ENCODE peak calls at places on chromosomes 3 and 15, in ten cellular contexts. S, J, Q, R, Y, X, K, Z, L and P are unnamed samples.

GRCh38 chr3:108097326-108098035 is 6.7 kb upstream of the CD47 start:
- DNase-seq in S (no peak), J (no peak), Q (no peak), R (no peak), Y (no peak), X (no peak), K (no peak), Z (no peak), L (no peak), P (no peak)

GRCh38 chr15:93296786-93297500 is 207.9 kb upstream of the RGMA start:
- DNase-seq in S (no peak), J (no peak), Q (no peak), R (no peak), Y (no peak), X (no peak), K (no peak), Z (no peak), L (no peak), P (no peak)

GRCh38 chr3:53147903-53148400 is 13.1 kb upstream of the PRKCD start:
- DNase-seq in S (no peak), J (no peak), Q (no peak), R (no peak), Y (no peak), X (no peak), K (no peak), Z (no peak), L (no peak), P (peak)

GRCh38 chr3:27467545-27467944 is 16.6 kb downstream of the SLC4A7 start:
- DNase-seq in S (peak), J (no peak), Q (no peak), R (no peak), Y (no peak), X (peak), K (no peak), Z (no peak), L (no peak), P (no peak)

GRCh38 chr3:184540777-184541681 is 20.6 kb upstream of the EPHB3 start:
- DNase-seq in S (peak), J (peak), Q (no peak), R (peak), Y (peak), X (peak), K (peak), Z (peak), L (no peak), P (no peak)

GRCh38 chr3:187954486-187955075 is 199.4 kb upstream of the LPP start:
- DNase-seq in S (no peak), J (no peak), Q (no peak), R (no peak), Y (no peak), X (no peak), K (no peak), Z (no peak), L (no peak), P (no peak)

GRCh38 chr3:98817546-98817945 is 54.4 kb downstream of the ST3GAL6 start:
- DNase-seq in S (no peak), J (no peak), Q (peak), R (no peak), Y (no peak), X (peak), K (no peak), Z (no peak), L (no peak), P (no peak)

GRCh38 chr3:156633335-156633734 is 41.1 kb upstream of the TIPARP start:
- DNase-seq in S (no peak), J (no peak), Q (no peak), R (peak), Y (no peak), X (no peak), K (no peak), Z (no peak), L (peak), P (no peak)

GRCh38 chr3:194727435-194728128 is 41.9 kb downstream of the FAM43A start:
- DNase-seq in S (no peak), J (no peak), Q (no peak), R (no peak), Y (no peak), X (no peak), K (no peak), Z (no peak), L (no peak), P (no peak)

GRCh38 chr15:91857772-91858171 is 4.3 kb downstream of the SLCO3A1 start:
- DNase-seq in S (no peak), J (no peak), Q (no peak), R (no peak), Y (no peak), X (peak), K (no peak), Z (no peak), L (no peak), P (no peak)

GRCh38 chr15:90334304-90334731 is 17.8 kb upstream of the ZNF774 start:
- DNase-seq in S (peak), J (peak), Q (no peak), R (no peak), Y (no peak), X (no peak), K (no peak), Z (no peak), L (no peak), P (no peak)

GRCh38 chr3:11629716-11630115 is 14.0 kb downstream of the VGLL4 start:
- DNase-seq in S (no peak), J (no peak), Q (no peak), R (no peak), Y (no peak), X (no peak), K (no peak), Z (no peak), L (no peak), P (no peak)

GRCh38 chr15:88040516-88040915 is 216.0 kb downstream of the NTRK3 start:
- DNase-seq in S (no peak), J (no peak), Q (no peak), R (no peak), Y (no peak), X (no peak), K (no peak), Z (no peak), L (no peak), P (no peak)

GRCh38 chr3:101501783-101502182 is 11.2 kb downstream of the SENP7 start:
- DNase-seq in S (no peak), J (no peak), Q (no peak), R (no peak), Y (no peak), X (no peak), K (no peak), Z (no peak), L (no peak), P (no peak)

GRCh38 chr3:177673105-177673804 is 476.0 kb upstream of the TBL1XR1 start:
- DNase-seq in S (no peak), J (no peak), Q (no peak), R (no peak), Y (no peak), X (no peak), K (no peak), Z (no peak), L (no peak), P (no peak)

GRCh38 chr3:270688-271087 is 74.1 kb downstream of the CHL1 start:
- DNase-seq in S (no peak), J (no peak), Q (no peak), R (no peak), Y (no peak), X (no peak), K (no peak), Z (no peak), L (no peak), P (no peak)

GRCh38 chr3:151612119-151612518 is 121.6 kb upstream of the AADACL2 start:
- DNase-seq in S (no peak), J (no peak), Q (no peak), R (no peak), Y (no peak), X (no peak), K (no peak), Z (no peak), L (no peak), P (no peak)

GRCh38 chr3:89104499-89104898 is 2.9 kb upstream of the EPHA3 start:
- DNase-seq in S (no peak), J (no peak), Q (no peak), R (no peak), Y (no peak), X (peak), K (no peak), Z (no peak), L (no peak), P (no peak)

GRCh38 chr3:179672918-179673317 is 20.1 kb downstream of the USP13 start:
- DNase-seq in S (peak), J (no peak), Q (no peak), R (no peak), Y (no peak), X (no peak), K (no peak), Z (no peak), L (no peak), P (no peak)

GRCh38 chr3:58608648-58609047 is 31.5 kb upstream of the FAM107A start:
- DNase-seq in S (peak), J (no peak), Q (no peak), R (no peak), Y (no peak), X (no peak), K (no peak), Z (no peak), L (no peak), P (no peak)
- H3K27ac ChIP-seq in S (no peak), J (no peak), Q (no peak), R (no peak), Y (no peak), X (no peak), K (no peak), Z (no peak), L (no peak), P (no peak)

DNA sequence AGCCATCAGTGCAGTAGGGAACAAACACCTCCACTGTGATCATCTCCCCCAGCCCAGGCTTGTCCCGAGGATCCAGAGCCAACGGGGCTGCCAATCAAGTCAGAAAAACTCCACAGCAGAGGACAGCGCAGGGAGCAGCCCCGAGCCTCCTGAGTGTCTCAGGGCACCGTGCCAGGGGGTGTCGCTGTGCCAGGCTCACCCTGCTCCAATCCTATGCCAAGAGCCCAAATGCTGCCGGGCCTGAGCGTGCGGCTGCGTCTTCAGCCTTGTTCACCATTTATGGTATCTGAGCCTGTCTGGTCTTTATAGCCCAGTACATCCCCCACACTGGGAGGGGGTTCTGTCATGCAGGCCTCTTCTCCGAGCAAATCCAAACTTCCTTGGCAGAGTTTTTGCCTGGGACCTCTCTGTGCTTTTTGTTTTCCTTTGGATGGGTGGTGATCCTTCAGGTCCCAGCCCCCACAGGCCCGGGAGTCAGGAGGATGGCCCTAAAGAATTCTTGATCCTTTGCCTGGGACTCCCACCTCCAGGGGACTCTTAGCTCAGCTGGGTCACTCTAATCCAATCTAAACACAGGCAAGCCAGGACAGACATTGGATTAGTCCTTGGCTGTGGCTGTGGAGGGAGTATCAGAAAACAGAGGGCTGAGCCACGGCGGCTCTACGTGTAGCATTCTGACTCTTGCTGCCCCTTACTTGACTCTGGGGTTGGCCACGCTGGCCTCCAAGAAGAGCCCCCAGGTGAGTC is 135.1 kb upstream of the HACD2 start:
- DNase-seq in S (no peak), J (peak), Q (no peak), R (peak), Y (no peak), X (no peak), K (no peak), Z (peak), L (peak), P (no peak)
- H3K27ac ChIP-seq in S (no peak), J (peak), Q (no peak), R (peak), Y (no peak), X (no peak), K (no peak), Z (no peak), L (peak), P (no peak)

DNA sequence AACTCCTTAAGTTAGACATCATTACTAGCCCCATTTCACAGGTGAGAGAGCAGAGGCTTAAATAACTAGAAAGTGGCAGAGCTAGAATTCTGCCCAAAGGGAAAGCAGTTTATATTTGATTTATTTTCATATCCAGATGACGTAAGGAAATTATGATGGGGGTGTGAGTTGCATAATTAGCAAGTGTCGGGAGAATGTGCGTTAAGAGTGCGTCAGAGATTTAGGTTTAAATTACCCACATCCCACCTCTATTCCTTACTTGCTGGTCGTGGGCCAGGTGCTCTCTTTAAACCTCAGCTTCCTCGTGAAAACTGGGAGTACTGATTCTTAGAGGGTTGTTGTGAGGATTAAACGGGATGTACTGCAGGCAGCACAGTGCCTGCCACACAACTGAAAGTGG is 32.3 kb downstream of the FSTL1 start:
- DNase-seq in S (no peak), J (no peak), Q (no peak), R (no peak), Y (no peak), X (no peak), K (no peak), Z (no peak), L (no peak), P (no peak)
- H3K27ac ChIP-seq in S (no peak), J (peak), Q (peak), R (no peak), Y (no peak), X (no peak), K (no peak), Z (no peak), L (peak), P (no peak)

DNA sequence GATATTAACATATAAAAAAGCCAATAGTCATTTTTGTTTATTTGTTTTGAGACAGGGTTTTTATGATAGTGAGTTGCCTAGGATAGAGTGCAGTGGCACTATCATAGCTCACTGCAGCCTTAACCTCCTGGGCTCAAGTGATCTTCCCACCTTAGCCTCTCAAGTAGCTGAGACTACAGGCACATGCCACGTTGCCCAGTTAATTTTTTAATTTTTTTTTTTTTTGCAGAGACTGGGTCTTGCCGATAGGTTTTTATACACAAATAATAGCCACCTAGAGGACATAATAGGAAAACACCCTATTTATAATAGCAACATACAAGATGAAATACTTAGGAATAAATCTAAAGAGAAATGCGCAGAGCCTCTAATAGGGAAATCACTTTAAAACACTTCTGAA is 13.3 kb downstream of the EIF3J start:
- DNase-seq in S (no peak), J (no peak), Q (no peak), R (no peak), Y (no peak), X (no peak), K (no peak), Z (no peak), L (no peak), P (no peak)
- H3K27ac ChIP-seq in S (no peak), J (no peak), Q (no peak), R (no peak), Y (no peak), X (no peak), K (no peak), Z (no peak), L (no peak), P (no peak)

GRCh38 chr15:100170673-100171210 is 171.0 kb downstream of the ADAMTS17 start:
- DNase-seq in S (no peak), J (no peak), Q (no peak), R (no peak), Y (no peak), X (no peak), K (no peak), Z (no peak), L (no peak), P (no peak)
- H3K27ac ChIP-seq in S (no peak), J (peak), Q (no peak), R (no peak), Y (no peak), X (peak), K (no peak), Z (no peak), L (no peak), P (no peak)

DNA sequence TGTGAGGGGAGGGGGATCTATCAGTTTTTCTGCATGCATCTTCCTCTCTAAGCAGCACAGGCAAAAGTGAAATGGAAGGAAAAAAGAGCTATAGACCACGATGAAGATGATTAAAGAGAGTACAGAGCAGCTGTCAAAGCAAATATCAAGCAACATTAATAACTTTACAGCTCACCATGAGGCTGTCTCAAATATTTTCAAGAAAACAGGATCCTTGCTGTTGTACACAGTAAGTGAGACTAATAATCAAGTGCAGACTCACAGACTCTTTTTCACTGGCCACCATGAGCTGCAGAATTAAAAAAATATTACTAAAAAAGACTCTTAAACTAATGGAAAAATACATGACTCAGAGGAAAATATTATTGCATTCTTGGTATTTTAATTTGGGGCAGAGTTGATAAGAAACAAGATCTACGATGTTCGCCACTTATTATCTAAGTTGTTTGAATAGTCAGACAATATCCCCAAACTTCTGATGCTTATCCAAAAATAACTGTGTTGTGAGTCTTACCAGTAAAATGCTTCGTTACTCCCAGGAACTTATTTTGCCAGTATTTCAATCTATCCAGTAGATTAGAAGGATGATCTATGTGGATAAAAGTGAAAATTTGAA is 817.5 kb upstream of the ALCAM start:
- DNase-seq in S (no peak), J (no peak), Q (no peak), R (no peak), Y (no peak), X (no peak), K (no peak), Z (no peak), L (no peak), P (no peak)
- H3K27ac ChIP-seq in S (no peak), J (no peak), Q (no peak), R (peak), Y (no peak), X (no peak), K (no peak), Z (no peak), L (no peak), P (no peak)

DNA sequence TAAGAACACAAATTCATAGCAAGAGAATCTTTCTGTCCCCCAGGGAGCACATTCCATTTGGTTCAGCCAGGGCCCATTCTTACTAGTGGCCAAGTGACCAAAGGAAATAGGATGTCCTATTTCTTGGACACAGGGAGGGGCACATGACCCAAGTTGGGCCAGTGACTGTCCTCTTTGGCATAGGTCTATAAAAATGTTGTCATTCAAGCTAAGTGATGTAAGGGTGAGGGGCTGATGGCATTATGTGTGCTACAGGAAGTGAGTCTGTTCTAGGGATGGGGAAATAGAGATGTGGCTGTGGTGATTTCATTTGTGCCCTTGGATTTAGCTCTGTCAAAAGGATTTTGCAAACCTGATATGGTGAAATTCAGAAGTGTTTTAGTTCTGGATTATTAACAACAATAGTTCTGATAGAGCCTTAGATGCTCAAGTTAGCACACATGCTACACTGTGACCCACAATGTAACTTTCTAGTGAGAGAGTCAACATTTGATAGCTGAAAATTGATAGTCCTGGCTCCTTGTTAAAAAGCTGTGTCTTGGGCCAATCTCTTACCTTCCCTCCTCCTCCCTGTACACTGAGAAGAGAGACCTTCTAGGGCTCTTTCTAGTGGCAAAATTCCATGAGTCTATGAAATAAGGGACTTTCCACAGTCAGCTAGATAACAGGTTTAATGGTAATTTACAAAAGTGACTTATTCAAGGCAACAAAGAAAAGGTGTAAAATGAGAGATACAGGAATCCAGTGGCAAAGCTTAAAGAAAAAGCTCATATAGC is 117.2 kb downstream of the THRB start:
- DNase-seq in S (no peak), J (no peak), Q (no peak), R (no peak), Y (no peak), X (no peak), K (no peak), Z (no peak), L (no peak), P (no peak)
- H3K27ac ChIP-seq in S (no peak), J (no peak), Q (no peak), R (no peak), Y (no peak), X (no peak), K (no peak), Z (no peak), L (no peak), P (peak)

DNA sequence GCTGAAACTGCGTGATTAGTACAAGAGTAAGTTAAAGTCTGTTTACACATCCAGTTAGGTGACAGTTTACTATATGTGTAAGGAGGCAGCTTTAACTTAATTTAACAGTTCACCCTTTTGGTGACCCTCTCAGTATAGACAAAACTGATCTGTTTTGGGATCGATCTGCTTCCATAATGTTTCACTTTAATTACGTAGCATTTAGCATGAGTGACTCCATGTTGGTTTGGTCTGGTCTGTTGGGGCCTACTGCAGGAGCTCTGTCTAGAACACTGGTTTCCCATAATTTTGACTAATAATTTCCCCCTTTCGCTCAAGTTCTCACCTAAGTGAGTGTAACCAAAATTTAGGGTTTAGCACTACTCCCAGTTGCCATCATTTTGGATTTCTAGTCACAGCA is 6.4 kb upstream of the SECISBP2L start:
- DNase-seq in S (no peak), J (no peak), Q (no peak), R (no peak), Y (no peak), X (no peak), K (no peak), Z (no peak), L (no peak), P (no peak)
- H3K27ac ChIP-seq in S (no peak), J (no peak), Q (no peak), R (no peak), Y (no peak), X (no peak), K (no peak), Z (no peak), L (no peak), P (no peak)

GRCh38 chr3:143334231-143334630 is 214.7 kb downstream of the CHST2 start:
- DNase-seq in S (no peak), J (no peak), Q (no peak), R (no peak), Y (no peak), X (no peak), K (no peak), Z (no peak), L (no peak), P (no peak)

GRCh38 chr3:143332046-143332445 is 212.5 kb downstream of the CHST2 start:
- DNase-seq in S (no peak), J (no peak), Q (no peak), R (no peak), Y (no peak), X (no peak), K (no peak), Z (no peak), L (no peak), P (no peak)

GRCh38 chr3:143339451-143339850 is 219.9 kb downstream of the CHST2 start:
- DNase-seq in S (no peak), J (no peak), Q (no peak), R (no peak), Y (no peak), X (no peak), K (no peak), Z (no peak), L (no peak), P (no peak)

GRCh38 chr3:143333367-143333766 is 213.8 kb downstream of the CHST2 start:
- DNase-seq in S (no peak), J (no peak), Q (no peak), R (no peak), Y (no peak), X (no peak), K (no peak), Z (no peak), L (no peak), P (no peak)

GRCh38 chr3:143337387-143337786 is 217.8 kb downstream of the CHST2 start:
- DNase-seq in S (no peak), J (no peak), Q (no peak), R (no peak), Y (no peak), X (no peak), K (no peak), Z (no peak), L (no peak), P (no peak)
- H3K27ac ChIP-seq in S (no peak), J (no peak), Q (no peak), R (no peak), Y (no peak), X (no peak), K (no peak), Z (no peak), L (no peak), P (no peak)